ENCODE peak calls at places on chromosomes 5 and 9, in eight cellular contexts. A is naive thymus-derived CD4-positive, alpha-beta T cell; V is pancreas; E is transverse colon; X is uterus; S is left lung; I is endodermal cell; O is heart right ventricle. L is an unnamed sample.

GRCh38 chr5:40832345-40832744 is 2.7 kb downstream of the RPL37 start:
- DNase-seq in X (no peak), O (no peak), A (no peak), I (no peak), S (no peak), V (no peak), E (no peak), L (no peak)

GRCh38 chr5:102670224-102670836 is 84.8 kb upstream of the PAM start:
- DNase-seq in V (no peak), I (peak; percentile 80), S (no peak), A (no peak), E (no peak), O (peak; percentile 12), X (no peak), L (peak; percentile 4)

GRCh38 chr9:22683393-22684075 is 236.9 kb downstream of the DMRTA1 start:
- DNase-seq in X (no peak), E (no peak), O (no peak), A (no peak), I (no peak), V (no peak), S (no peak), L (no peak)

GRCh38 chr5:45521067-45521466 is 175.1 kb downstream of the HCN1 start:
- DNase-seq in X (no peak), V (no peak), O (no peak), I (peak; percentile 88), E (peak; percentile 52), S (no peak), A (no peak), L (no peak)

GRCh38 chr5:93658044-93658443 is 75.0 kb downstream of the NR2F1 start:
- DNase-seq in A (no peak), V (no peak), O (no peak), E (no peak), S (no peak), I (no peak), X (no peak), L (no peak)

GRCh38 chr5:69308046-69308553 is 24.5 kb downstream of the CCDC125 start:
- DNase-seq in I (no peak), O (no peak), V (no peak), X (no peak), E (no peak), A (no peak), S (no peak), L (no peak)

GRCh38 chr5:154575869-154576806 is 98.1 kb upstream of the HAND1 start:
- DNase-seq in I (no peak), V (no peak), O (no peak), A (no peak), S (no peak), X (no peak), E (no peak), L (no peak)

GRCh38 chr9:134172198-134173126 is 8.1 kb upstream of the RNU6ATAC start:
- DNase-seq in X (no peak), O (peak; percentile 71), V (no peak), E (no peak), I (no peak), A (no peak), S (peak; percentile 64), L (no peak)

GRCh38 chr9:128026255-128027165 is 40.6 kb downstream of the NAIF1 start:
- DNase-seq in O (no peak), V (no peak), X (no peak), E (peak; percentile 59), S (no peak), I (no peak), A (peak; percentile 94), L (peak; percentile 98)

GRCh38 chr9:115234094-115234493 is 116.1 kb upstream of the TNC start:
- DNase-seq in A (no peak), V (no peak), X (no peak), I (no peak), E (no peak), O (no peak), S (no peak), L (no peak)

GRCh38 chr5:126031989-126032716 is 391.1 kb upstream of the GRAMD2B start:
- DNase-seq in I (no peak), V (no peak), E (no peak), A (no peak), X (no peak), S (no peak), O (peak; percentile 57), L (no peak)

GRCh38 chr9:16521868-16522381 is 348.5 kb downstream of the BNC2 start:
- DNase-seq in V (no peak), S (no peak), X (peak; percentile 62), I (no peak), E (peak; percentile 13), O (no peak), A (no peak), L (no peak)

GRCh38 chr9:90156318-90156717 is 486.3 kb downstream of the DIRAS2 start:
- DNase-seq in S (no peak), A (no peak), I (no peak), X (no peak), E (no peak), V (no peak), O (no peak), L (no peak)

GRCh38 chr5:10567181-10567591 is 3.3 kb downstream of the ANKRD33B start:
- DNase-seq in V (no peak), A (no peak), O (no peak), S (no peak), I (peak; percentile 54), E (no peak), X (no peak), L (peak; percentile 49)

GRCh38 chr9:3441197-3441816 is 84.5 kb downstream of the RFX3 start:
- DNase-seq in V (no peak), I (peak; percentile 73), X (no peak), A (peak; percentile 41), E (peak; percentile 31), O (no peak), S (no peak), L (peak; percentile 74)

GRCh38 chr5:65292196-65292595 is 189.5 kb downstream of the ADAMTS6 start:
- DNase-seq in E (no peak), S (no peak), A (no peak), I (no peak), O (no peak), X (no peak), V (no peak), L (no peak)

GRCh38 chr9:129702563-129702962 is 37.1 kb downstream of the PRRX2 start:
- DNase-seq in A (no peak), X (no peak), O (no peak), E (peak; percentile 85), S (no peak), I (no peak), V (no peak), L (no peak)

GRCh38 chr5:74686962-74687751 is 2.1 kb downstream of the HEXB start:
- DNase-seq in S (no peak), I (no peak), E (no peak), V (no peak), O (no peak), X (no peak), A (no peak), L (no peak)

DNA sequence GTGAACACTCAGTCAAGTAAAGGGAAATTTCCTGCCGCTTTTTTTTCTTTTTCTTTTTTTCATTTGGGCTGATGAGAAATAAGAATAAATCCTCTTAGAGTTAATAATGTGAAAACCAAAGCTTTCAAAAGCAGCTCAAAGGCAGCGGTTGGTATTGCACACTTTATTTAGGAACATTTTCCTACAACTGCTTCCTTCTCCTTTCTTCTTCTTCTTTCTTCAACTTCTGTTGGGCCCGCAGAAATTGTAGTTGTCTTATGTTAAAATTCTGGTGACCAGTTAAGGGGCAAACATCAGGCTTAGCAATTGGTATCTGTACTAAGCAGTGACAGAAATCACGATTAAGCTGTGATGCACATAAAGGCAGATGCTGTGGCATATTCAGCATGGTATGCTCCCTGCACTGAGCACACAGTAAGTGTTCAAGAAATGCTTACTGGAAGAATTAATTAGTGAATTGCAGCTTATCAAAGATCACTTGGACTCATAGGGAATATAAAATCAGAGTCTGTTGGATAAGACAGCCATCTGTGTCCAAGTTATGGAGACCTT is 85.4 kb downstream of the ANKRD55 start:
- DNase-seq in X (no peak), V (no peak), O (no peak), A (no peak), S (no peak), E (no peak), I (no peak), L (no peak)
- H3K4me1 ChIP-seq in X (no peaks in the 10 kb centered on the region), V (peaks cover 10% of the 10 kb centered on the region), O (no peaks in the 10 kb centered on the region), A (no peaks in the 10 kb centered on the region), S (peaks cover 27% of the 10 kb centered on the region), E (peaks cover 10% of the 10 kb centered on the region), I (peaks cover 6% of the 10 kb centered on the region), L (peaks cover 35% of the 10 kb centered on the region)

GRCh38 chr5:39422886-39423285 is 1.9 kb downstream of the DAB2 start:
- DNase-seq in X (no peak), O (no peak), I (no peak), A (no peak), V (no peak), S (no peak), E (no peak), L (no peak)
- H3K4me3 ChIP-seq in X (no peak overlapping the region), O (peak overlapping the region; percentile 45), I (peak overlapping the region; percentile 89), A (no peak overlapping the region), V (peak overlapping the region; percentile 40), S (peak overlapping the region; percentile 53), E (peak overlapping the region; percentile 56), L (no peak overlapping the region)

DNA sequence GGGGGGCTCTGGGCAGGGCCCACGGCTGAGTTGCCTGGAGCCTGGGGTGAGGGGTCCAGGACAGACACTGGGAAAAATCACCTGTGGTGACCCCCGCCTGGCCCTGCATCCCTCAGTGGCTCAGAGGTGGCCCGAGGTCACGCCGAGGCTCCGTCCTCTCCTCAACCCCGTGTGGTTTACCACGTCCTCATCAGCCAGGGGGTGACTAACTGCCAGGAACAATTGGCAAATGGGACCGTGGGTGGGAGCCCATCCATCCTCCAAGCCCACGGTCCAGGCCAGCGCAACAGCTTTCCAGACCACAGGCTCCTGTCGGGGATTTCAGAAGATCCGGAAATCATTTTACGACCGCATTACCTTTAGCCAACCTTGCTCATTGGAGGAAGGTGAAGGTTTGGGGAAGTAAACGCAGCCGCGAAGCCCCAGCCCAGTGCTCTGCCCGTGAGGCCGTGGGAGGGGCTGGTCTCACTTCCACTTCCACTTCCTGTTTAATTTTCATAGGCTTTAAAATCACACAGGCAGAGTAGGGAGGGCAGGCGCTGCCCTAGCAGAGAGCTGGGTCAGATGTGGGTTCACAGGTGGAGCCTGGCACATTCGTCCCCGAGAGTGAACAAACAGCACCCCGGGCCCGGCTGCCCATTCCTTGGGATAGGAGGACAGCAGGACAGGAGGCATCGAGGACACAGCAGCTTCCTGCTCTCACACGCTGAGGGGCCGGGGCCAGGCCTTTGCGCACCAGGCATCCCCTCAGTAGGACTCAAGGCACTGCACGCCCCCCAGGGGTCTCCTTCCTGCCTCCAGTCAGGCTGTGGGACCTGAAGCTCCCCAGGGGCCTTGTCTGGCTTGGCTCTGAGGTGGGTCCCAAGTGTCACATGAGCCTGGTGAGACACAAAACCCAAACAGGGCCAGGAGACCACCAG is 19.8 kb upstream of the SLC9A3 start:
- DNase-seq in X (no peak), V (peak; percentile 59), O (peak; percentile 26), I (no peak), A (peak; percentile 50), S (peak; percentile 86), E (peak; percentile 77), L (no peak)
- H3K27me3 ChIP-seq in X (no peaks in the 10 kb centered on the region), V (no peaks in the 10 kb centered on the region), O (peaks cover 66% of the 10 kb centered on the region), I (no peaks in the 10 kb centered on the region), A (no peaks in the 10 kb centered on the region), S (peaks cover 75% of the 10 kb centered on the region), E (peaks cover 29% of the 10 kb centered on the region), L (no peaks in the 10 kb centered on the region)

DNA sequence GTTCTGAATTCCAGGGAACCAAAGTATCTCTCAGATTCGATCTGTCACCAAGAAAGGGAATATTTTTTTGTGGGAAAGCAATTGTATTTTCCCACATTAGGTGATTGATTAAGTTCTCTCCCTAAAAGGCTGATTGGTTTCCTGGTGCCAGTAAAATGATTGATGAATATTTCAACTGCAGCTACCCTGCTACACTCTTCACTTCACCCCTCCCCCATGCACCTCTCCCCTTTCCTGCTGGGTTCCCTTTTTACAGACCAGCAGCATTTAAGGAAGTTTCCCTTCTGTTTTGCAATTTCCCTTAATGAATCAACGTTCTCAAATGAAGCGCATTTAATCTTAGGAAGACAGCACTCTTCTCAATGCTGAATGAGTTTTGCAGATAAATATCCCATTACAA is 13.1 kb downstream of the NR6A1 start:
- DNase-seq in I (peak; percentile 66), O (no peak), X (no peak), E (no peak), S (no peak), V (no peak), A (no peak), L (no peak)
- H3K4me1 ChIP-seq in I (peaks cover 34% of the 10 kb centered on the region), O (no peaks in the 10 kb centered on the region), X (no peaks in the 10 kb centered on the region), E (peaks cover 15% of the 10 kb centered on the region), S (peaks cover 40% of the 10 kb centered on the region), V (peaks cover 13% of the 10 kb centered on the region), A (no peaks in the 10 kb centered on the region), L (no peaks in the 10 kb centered on the region)